ENCODE peak calls at places on chromosomes 2 and 18, in six cellular contexts. X, I, H, B, M and E are unnamed samples. For H3K27me3, the result is how much of the 10 kb centered on the place peaks cover.

GRCh38 chr18:48541026-48541746 is 2.4 kb downstream of the CTIF start:
- DNase-seq in M (peak), B (peak), X (peak), H (peak), I (peak), E (peak)

GRCh38 chr18:40058811-40059570 is 1896.0 kb upstream of the PIK3C3 start:
- DNase-seq in X (no peak), H (no peak), M (no peak), I (no peak), B (no peak), E (no peak)

GRCh38 chr2:147933931-147934330 is 86.6 kb downstream of the ORC4 start:
- DNase-seq in H (no peak), M (no peak), X (no peak), B (no peak), I (no peak), E (no peak)

GRCh38 chr2:216349366-216349765 is 22.9 kb downstream of the MARCHF4 start:
- DNase-seq in I (no peak), H (no peak), B (no peak), X (no peak), M (no peak), E (no peak)

GRCh38 chr2:142175917-142176316 is 45.1 kb upstream of the LRP1B start:
- DNase-seq in I (no peak), H (no peak), M (no peak), X (no peak), B (no peak), E (no peak)

GRCh38 chr2:221943078-221943810 is 355.6 kb downstream of the PAX3 start:
- DNase-seq in B (peak), X (peak), I (no peak), M (no peak), H (no peak), E (no peak)

GRCh38 chr2:42770288-42771131 is 6.6 kb upstream of the OXER1 start:
- DNase-seq in B (peak), M (peak), H (no peak), I (peak), X (no peak), E (no peak)

GRCh38 chr2:230256735-230257332 is 31.3 kb downstream of the SP140 start:
- DNase-seq in B (no peak), M (no peak), I (no peak), X (no peak), H (no peak), E (no peak)

GRCh38 chr18:43789234-43790000 is 512.1 kb upstream of the SYT4 start:
- DNase-seq in B (peak), M (no peak), X (no peak), I (peak), H (no peak), E (no peak)

GRCh38 chr2:219059725-219060682 is 717 bp downstream of the IHH start:
- DNase-seq in M (no peak), B (no peak), H (peak), X (peak), I (no peak), E (no peak)
- H3K4me3 ChIP-seq in M (peak), B (no peak), H (peak), X (peak), I (no peak), E (peak)

GRCh38 chr18:3910507-3910906 is 460.5 kb downstream of the TGIF1 start:
- DNase-seq in B (peak), X (no peak), H (no peak), I (no peak), M (no peak), E (no peak)
- H3K27ac ChIP-seq in B (no peak), X (no peak), H (no peak), I (no peak), M (no peak), E (peak)

GRCh38 chr2:39050109-39050508 is 70.7 kb downstream of the SOS1 start:
- DNase-seq in I (no peak), H (no peak), M (no peak), X (no peak), B (peak), E (no peak)
- H3K27me3 ChIP-seq in I (under half), H (under half), M (under half), X (under half), B (under half), E (under half)

GRCh38 chr2:172440795-172441194 is 13.4 kb downstream of the ITGA6 start:
- DNase-seq in H (no peak), X (no peak), I (no peak), B (peak), M (no peak), E (no peak)

GRCh38 chr2:172439911-172440310 is 12.5 kb downstream of the ITGA6 start:
- DNase-seq in B (no peak), H (no peak), I (no peak), X (no peak), M (no peak), E (no peak)

GRCh38 chr2:172438741-172439508 is 11.5 kb downstream of the ITGA6 start:
- DNase-seq in H (no peak), B (peak), X (peak), I (peak), M (no peak), E (no peak)

GRCh38 chr2:172439509-172439860 is 12.1 kb downstream of the ITGA6 start:
- DNase-seq in B (no peak), X (no peak), I (no peak), M (no peak), H (no peak), E (no peak)

GRCh38 chr2:172442072-172442895 is 14.9 kb downstream of the ITGA6 start:
- DNase-seq in M (no peak), I (peak), H (no peak), B (peak), X (peak), E (no peak)
- H3K4me3 ChIP-seq in M (no peak), I (no peak), H (no peak), B (no peak), X (no peak), E (no peak)

GRCh38 chr2:38862481-38862880 is 13.3 kb downstream of the DHX57 start:
- DNase-seq in M (no peak), H (no peak), I (no peak), B (peak), X (no peak), E (no peak)
- H3K27ac ChIP-seq in M (no peak), H (no peak), I (no peak), B (no peak), X (no peak), E (no peak)

GRCh38 chr2:102030502-102030854 is 38.7 kb downstream of the IL1R2 start:
- DNase-seq in I (no peak), B (no peak), M (no peak), X (no peak), H (no peak), E (no peak)

GRCh38 chr2:102029952-102030351 is 38.2 kb downstream of the IL1R2 start:
- DNase-seq in X (no peak), I (no peak), H (no peak), B (no peak), M (no peak), E (no peak)

GRCh38 chr2:102032368-102033027 is 40.7 kb downstream of the IL1R2 start:
- DNase-seq in M (no peak), I (no peak), X (no peak), H (no peak), B (no peak), E (no peak)

GRCh38 chr2:102029405-102029804 is 37.6 kb downstream of the IL1R2 start:
- DNase-seq in M (no peak), B (no peak), H (no peak), I (no peak), X (no peak), E (no peak)

GRCh38 chr2:102030855-102031527 is 39.2 kb downstream of the IL1R2 start:
- DNase-seq in B (no peak), M (no peak), H (no peak), I (no peak), X (no peak), E (no peak)
- H3K27me3 ChIP-seq in B (under half), M (under half), H (under half), I (under half), X (under half), E (under half)

GRCh38 chr2:176109226-176109954 is 2.3 kb downstream of the HOXD11 start:
- DNase-seq in M (no peak), B (no peak), H (no peak), X (no peak), I (no peak), E (no peak)
- H3K4me3 ChIP-seq in M (no peak), B (no peak), H (no peak), X (peak), I (no peak), E (no peak)

GRCh38 chr2:178403671-178404379 is 47.1 kb downstream of the PRKRA start:
- DNase-seq in H (no peak), B (no peak), X (no peak), M (no peak), I (no peak), E (no peak)
- H3K27ac ChIP-seq in H (no peak), B (peak), X (no peak), M (no peak), I (peak), E (no peak)